ENCODE peak calls at places on chromosomes 16 and 17, in four cellular contexts. B, N, F and C are unnamed samples.

GRCh38 chr16:21626659-21627277 is 25.6 kb downstream of the IGSF6 start:
- DNase-seq in B (no peak), N (peak; percentile 28), F (peak; percentile 97), C (no peak)

GRCh38 chr17:44804301-44805061 is 25.6 kb downstream of the GJC1 start:
- DNase-seq in B (no peak), N (peak; percentile 48), F (no peak), C (no peak)

GRCh38 chr17:63973930-63974593 is 1.3 kb upstream of the SCN4A start:
- DNase-seq in B (no peak), N (no peak), F (peak; percentile 18), C (no peak)

GRCh38 chr17:39225974-39226683 is 384 bp upstream of the STAC2 start:
- DNase-seq in B (peak; percentile 53), N (peak; percentile 43), F (no peak), C (peak; percentile 72)

GRCh38 chr17:8173871-8174322 is 2.3 kb downstream of the TMEM107 start:
- DNase-seq in B (no peak), N (no peak), F (no peak), C (no peak)

GRCh38 chr17:44909681-44910144 is 5.6 kb downstream of the GFAP start:
- DNase-seq in B (no peak), N (no peak), F (peak; percentile 67), C (no peak)

GRCh38 chr17:48575066-48575582 is 3.0 kb downstream of the HOXB4 start:
- DNase-seq in B (no peak), N (no peak), F (no peak), C (no peak)

GRCh38 chr16:87417511-87417910 is 25.4 kb downstream of the MAP1LC3B start:
- DNase-seq in B (no peak), N (no peak), F (no peak), C (no peak)

GRCh38 chr17:5526821-5527598 is 40.6 kb downstream of the MIS12 start:
- DNase-seq in B (no peak), N (no peak), F (peak; percentile 98), C (peak; percentile 27)

GRCh38 chr17:7252176-7253043 is at the start of gene ELP5:
- DNase-seq in B (peak; percentile 98), N (peak; percentile 95), F (peak; percentile 91), C (peak; percentile 99)

GRCh38 chr16:5918553-5919127 is 821.0 kb upstream of the EEF2KMT start:
- DNase-seq in B (no peak), N (no peak), F (no peak), C (peak; percentile 10)

GRCh38 chr16:85200471-85201278 is 88.4 kb upstream of the CIBAR2 start:
- DNase-seq in B (no peak), N (no peak), F (no peak), C (no peak)

DNA sequence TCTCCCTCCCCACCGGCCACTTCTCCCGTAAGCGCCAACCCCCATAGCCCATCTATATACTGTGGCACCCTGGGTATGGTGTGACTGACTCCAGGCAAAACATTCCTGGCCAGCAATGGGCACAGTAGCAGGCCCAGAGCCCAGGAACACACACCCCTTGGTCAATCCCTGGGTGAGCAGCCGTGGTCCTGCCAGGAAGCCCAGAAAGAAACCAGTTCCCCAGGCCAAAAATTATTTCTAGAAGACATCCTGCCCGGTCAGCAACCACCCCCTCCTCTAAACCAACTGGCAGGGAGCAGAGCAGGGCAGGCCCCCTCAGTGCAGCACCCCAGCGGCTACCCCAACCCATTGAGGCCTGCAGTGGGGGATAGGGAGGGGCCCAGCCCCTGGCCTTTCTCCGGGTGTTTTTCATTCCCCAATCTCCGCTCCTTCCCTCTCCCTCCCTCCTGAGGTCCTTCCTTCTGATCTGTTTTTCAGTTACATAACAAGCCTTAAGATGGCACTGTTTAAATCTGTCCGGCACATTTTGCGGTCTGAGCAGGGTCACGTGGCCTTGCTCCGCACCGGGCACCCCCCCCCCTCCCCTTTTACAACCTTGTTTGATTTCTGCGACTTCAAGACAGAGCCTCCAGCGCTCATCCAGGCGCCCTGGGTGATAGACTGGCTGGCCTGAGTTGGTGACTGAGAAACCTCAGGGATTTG is 2.0 kb downstream of the NPTX1 start:
- DNase-seq in B (no peak), N (no peak), F (no peak), C (no peak)
- TF ChIP-seq CTCF in B (no peak), N (no peak), F (no peak), C (no peak)

GRCh38 chr17:65495255-65496060 is 66.0 kb downstream of the AXIN2 start:
- DNase-seq in B (peak; percentile 21), N (no peak), F (no peak), C (no peak)
- TF ChIP-seq CTCF in B (no peak), N (no peak), F (no peak), C (no peak)

GRCh38 chr16:9123871-9124270 is 32.4 kb downstream of the HAPSTR1 start:
- DNase-seq in B (no peak), N (no peak), F (no peak), C (no peak)

GRCh38 chr16:9126609-9127008 is 35.2 kb downstream of the HAPSTR1 start:
- DNase-seq in B (no peak), N (no peak), F (no peak), C (no peak)

GRCh38 chr16:9125658-9126492 is 34.4 kb downstream of the HAPSTR1 start:
- DNase-seq in B (no peak), N (no peak), F (no peak), C (no peak)

GRCh38 chr16:9124444-9124843 is 33.0 kb downstream of the HAPSTR1 start:
- DNase-seq in B (no peak), N (no peak), F (no peak), C (no peak)

GRCh38 chr16:9124908-9125584 is 33.6 kb downstream of the HAPSTR1 start:
- DNase-seq in B (no peak), N (no peak), F (no peak), C (no peak)
- TF ChIP-seq CTCF in B (no peak), N (no peak), F (no peak), C (no peak)

DNA sequence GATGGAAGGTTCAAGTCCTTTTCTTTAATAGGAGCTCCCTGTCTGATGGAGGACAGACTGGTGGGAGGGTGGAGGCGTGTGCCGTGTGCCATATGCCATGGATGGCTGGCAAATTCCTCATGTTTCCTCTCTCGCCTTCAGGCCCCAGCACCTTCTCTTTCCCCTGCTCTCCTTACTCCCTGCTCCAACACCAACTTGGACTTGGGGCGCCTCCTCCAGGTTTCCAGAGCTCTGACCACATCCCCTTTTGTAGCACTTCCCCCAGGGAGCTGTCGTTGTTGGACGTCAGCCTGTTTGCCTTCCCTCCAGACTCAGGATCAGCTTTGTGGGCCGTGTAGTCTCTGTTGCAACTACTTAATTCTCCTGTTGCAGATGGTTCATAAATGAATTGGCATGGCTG is 30.7 kb downstream of the TMC7 start:
- DNase-seq in B (no peak), N (no peak), F (no peak), C (no peak)
- TF ChIP-seq CTCF in B (no peak), N (no peak), F (no peak), C (no peak)